ENCODE peak calls at places on chromosomes 3 and 15, in ten cellular contexts. Y, S, G, B, J, V, K, O, Q and D are unnamed samples.

GRCh38 chr15:67186226-67186649 is 68.2 kb downstream of the AAGAB start:
- DNase-seq in S (no peak), K (peak; percentile 83), Q (no peak), Y (peak; percentile 83), V (peak; percentile 73), B (no peak), J (no peak), G (no peak), O (no peak), D (peak; percentile 92)

GRCh38 chr3:98541695-98542094 is 9.9 kb downstream of the GPR15 start:
- DNase-seq in K (no peak), G (no peak), B (no peak), J (no peak), Q (no peak), O (no peak), V (no peak), Y (no peak), S (no peak), D (no peak)

GRCh38 chr3:195768414-195768813 is 43.3 kb downstream of the MUC4 start:
- DNase-seq in Q (no peak), J (no peak), S (no peak), Y (no peak), O (no peak), K (no peak), G (no peak), V (no peak), B (no peak), D (no peak)

GRCh38 chr15:57570994-57571393 is 20.7 kb upstream of the MYZAP start:
- DNase-seq in K (no peak), Q (no peak), B (no peak), G (peak; percentile 49), V (no peak), O (no peak), S (no peak), J (no peak), Y (no peak), D (no peak)

GRCh38 chr3:140206196-140207040 is 271.4 kb downstream of the CLSTN2 start:
- DNase-seq in O (no peak), B (peak; percentile 61), K (no peak), Q (no peak), Y (no peak), J (no peak), S (peak; percentile 75), V (peak; percentile 27), G (peak; percentile 35), D (no peak)

GRCh38 chr15:83158393-83158792 is 49.2 kb downstream of the HDGFL3 start:
- DNase-seq in K (no peak), O (no peak), V (no peak), B (no peak), Q (no peak), Y (no peak), J (no peak), G (peak; percentile 54), S (no peak), D (no peak)

GRCh38 chr3:120284702-120285507 is at the start of gene GPR156:
- DNase-seq in J (no peak), K (no peak), Q (no peak), B (peak; percentile 41), G (no peak), Y (no peak), V (peak; percentile 32), S (peak; percentile 64), O (no peak), D (no peak)

GRCh38 chr3:45870099-45870498 is 16.2 kb upstream of the CCR9 start:
- DNase-seq in Q (no peak), V (no peak), B (no peak), O (no peak), S (no peak), J (no peak), K (no peak), Y (no peak), G (no peak), D (no peak)

GRCh38 chr3:8742921-8743605 is 9.5 kb downstream of the CAV3 start:
- DNase-seq in K (no peak), J (peak; percentile 23), S (peak; percentile 28), O (no peak), Q (no peak), V (no peak), G (no peak), B (no peak), Y (no peak), D (no peak)

GRCh38 chr3:157280786-157281185 is 120.8 kb upstream of the CCNL1 start:
- DNase-seq in G (no peak), B (no peak), J (no peak), Y (no peak), S (no peak), K (no peak), V (no peak), O (no peak), Q (no peak), D (no peak)

GRCh38 chr15:45653702-45654424 is 19.0 kb downstream of the SQOR start:
- DNase-seq in S (no peak), J (no peak), K (no peak), O (no peak), B (no peak), V (no peak), Q (no peak), G (no peak), Y (no peak), D (no peak)

GRCh38 chr3:174858353-174858752 is 781 bp upstream of the NAALADL2 start:
- DNase-seq in G (no peak), V (no peak), B (no peak), Q (no peak), J (no peak), S (no peak), O (no peak), K (no peak), Y (no peak), D (no peak)
- TF ChIP-seq CTCF in G (no peak), V (no peak), B (no peak), Q (no peak), J (no peak), S (no peak), O (no peak), K (no peak), Y (no peak), D (no peak)

GRCh38 chr3:13881536-13882410 is 1.9 kb upstream of the WNT7A start:
- DNase-seq in V (no peak), O (no peak), S (no peak), B (peak; percentile 11), K (no peak), Y (no peak), J (no peak), Q (no peak), G (no peak), D (peak; percentile 62)

GRCh38 chr3:13879946-13880810 is at the start of gene WNT7A:
- DNase-seq in Q (no peak), G (no peak), K (no peak), S (peak; percentile 69), O (peak; percentile 37), Y (no peak), V (no peak), B (peak; percentile 67), J (no peak), D (no peak)

GRCh38 chr3:13879102-13879945 is 547 bp downstream of the WNT7A start:
- DNase-seq in G (no peak), Q (no peak), V (no peak), O (no peak), B (peak; percentile 58), J (no peak), S (peak; percentile 56), K (no peak), Y (no peak), D (no peak)

GRCh38 chr3:13878711-13879101 is 1.2 kb downstream of the WNT7A start:
- DNase-seq in B (peak; percentile 65), Q (no peak), Y (no peak), V (no peak), K (no peak), J (no peak), G (no peak), S (peak; percentile 60), O (no peak), D (no peak)

GRCh38 chr3:13880811-13881156 is 913 bp upstream of the WNT7A start:
- DNase-seq in B (no peak), G (no peak), Y (no peak), J (no peak), S (peak; percentile 67), K (no peak), V (no peak), O (no peak), Q (no peak), D (no peak)
- H3K27me3 ChIP-seq in B (peaks cover 52% of the 10 kb centered on the region), G (peaks cover 67% of the 10 kb centered on the region), Y (peaks cover 99% of the 10 kb centered on the region), J (peaks cover 47% of the 10 kb centered on the region), S (peaks cover 80% of the 10 kb centered on the region), K (peaks cover 90% of the 10 kb centered on the region), V (no peaks in the 10 kb centered on the region), O (peaks cover 7% of the 10 kb centered on the region), Q (no peaks in the 10 kb centered on the region), D (peaks cover 3% of the 10 kb centered on the region)

GRCh38 chr3:12484983-12485327 is 675 bp downstream of the TSEN2 start:
- DNase-seq in G (no peak), O (no peak), Q (no peak), V (no peak), B (no peak), S (peak; percentile 39), K (no peak), J (no peak), Y (no peak), D (no peak)

GRCh38 chr3:12483364-12483763 is 916 bp upstream of the TSEN2 start:
- DNase-seq in S (no peak), K (no peak), Q (no peak), J (no peak), G (no peak), Y (no peak), O (no peak), B (no peak), V (no peak), D (no peak)

GRCh38 chr3:12486001-12486400 is 1.7 kb downstream of the TSEN2 start:
- DNase-seq in O (no peak), V (no peak), G (no peak), B (no peak), K (no peak), S (no peak), Q (no peak), J (no peak), Y (no peak), D (no peak)

GRCh38 chr3:12483872-12484197 is 445 bp upstream of the TSEN2 start:
- DNase-seq in S (no peak), B (no peak), Q (no peak), O (no peak), J (no peak), K (no peak), V (peak; percentile 42), G (no peak), Y (no peak), D (no peak)

GRCh38 chr3:12484198-12484982 is at the start of gene TSEN2:
- DNase-seq in K (peak; percentile 98), V (peak; percentile 97), J (peak; percentile 88), Y (peak; percentile 94), G (peak; percentile 77), B (peak; percentile 95), O (peak; percentile 98), S (peak; percentile 94), Q (peak; percentile 85), D (no peak)
- TF ChIP-seq CTCF in K (peak; percentile 39), V (peak; percentile 45), J (peak; percentile 39), Y (peak; percentile 39), G (no peak), B (no peak), O (peak; percentile 20), S (peak; percentile 7), Q (peak; percentile 68), D (no peak)

DNA sequence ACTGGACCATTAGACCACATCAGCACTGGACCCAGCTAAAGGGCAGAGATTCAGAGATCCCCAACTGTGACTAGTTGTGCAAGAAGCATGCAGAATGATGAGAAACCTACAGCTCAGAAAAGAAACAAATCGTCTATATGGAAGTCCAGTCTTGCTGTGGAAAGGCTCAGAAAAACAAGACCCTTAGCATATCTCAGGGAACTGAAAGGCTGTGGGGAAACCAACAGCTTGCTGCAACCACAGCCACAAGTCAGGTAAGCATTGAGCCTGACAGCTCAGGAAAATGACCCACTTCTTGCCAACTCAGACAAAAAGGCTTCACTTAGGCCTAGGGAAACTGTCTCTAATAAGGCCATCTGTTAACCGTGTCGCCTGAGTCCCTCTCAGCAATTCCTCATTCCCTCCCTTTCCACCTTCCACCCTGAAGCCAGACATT is 145.6 kb downstream of the LSAMP start:
- DNase-seq in G (no peak), K (no peak), B (no peak), J (no peak), Y (no peak), V (no peak), O (peak; percentile 7), Q (no peak), S (no peak), D (no peak)
- H3K27me3 ChIP-seq in G (no peaks in the 10 kb centered on the region), K (no peaks in the 10 kb centered on the region), B (no peaks in the 10 kb centered on the region), J (no peaks in the 10 kb centered on the region), Y (no peaks in the 10 kb centered on the region), V (no peaks in the 10 kb centered on the region), O (no peaks in the 10 kb centered on the region), Q (no peaks in the 10 kb centered on the region), S (no peaks in the 10 kb centered on the region), D (no peaks in the 10 kb centered on the region)